ENCODE peak calls at places on chromosomes 7 and 10, in six cellular contexts. One of them, this sample, is unnamed.

GRCh38 chr7:34137176-34137575 is 231.8 kb downstream of the BMPER start:
- DNase-seq in GM12878: no peak
- DNase-seq in A549: no peak
- DNase-seq in endothelial cell of umbilical vein: no peak
- DNase-seq in K562: no peak
- DNase-seq in HepG2: no peak
- DNase-seq in this sample: no peak

GRCh38 chr7:40969641-40970040 is 733.2 kb downstream of the INHBA start:
- DNase-seq in A549: no peak
- DNase-seq in endothelial cell of umbilical vein: peak; percentile 31
- DNase-seq in GM12878: no peak
- DNase-seq in K562: no peak
- DNase-seq in HepG2: no peak
- DNase-seq in this sample: no peak

GRCh38 chr7:118478931-118479330 is 254.4 kb downstream of the ANKRD7 start:
- DNase-seq in A549: no peak
- DNase-seq in endothelial cell of umbilical vein: no peak
- DNase-seq in GM12878: no peak
- DNase-seq in HepG2: no peak
- DNase-seq in K562: no peak
- DNase-seq in this sample: no peak

GRCh38 chr7:2926120-2926897 is 82.2 kb upstream of the GNA12 start:
- DNase-seq in HepG2: no peak
- DNase-seq in K562: no peak
- DNase-seq in GM12878: no peak
- DNase-seq in endothelial cell of umbilical vein: no peak
- DNase-seq in A549: no peak
- DNase-seq in this sample: no peak

GRCh38 chr10:8768854-8769253 is 714.4 kb downstream of the GATA3 start:
- DNase-seq in HepG2: no peak
- DNase-seq in K562: no peak
- DNase-seq in GM12878: no peak
- DNase-seq in A549: no peak
- DNase-seq in endothelial cell of umbilical vein: peak; percentile 3
- DNase-seq in this sample: no peak

GRCh38 chr7:26348987-26349809 is 57.5 kb downstream of the SNX10 start:
- DNase-seq in A549: no peak
- DNase-seq in K562: no peak
- DNase-seq in endothelial cell of umbilical vein: no peak
- DNase-seq in GM12878: no peak
- DNase-seq in HepG2: no peak
- DNase-seq in this sample: no peak

GRCh38 chr10:44733743-44734488 is 177.2 kb upstream of the TMEM72 start:
- DNase-seq in endothelial cell of umbilical vein: no peak
- DNase-seq in K562: no peak
- DNase-seq in GM12878: no peak
- DNase-seq in HepG2: no peak
- DNase-seq in A549: no peak
- DNase-seq in this sample: no peak

GRCh38 chr10:30493609-30494530 is 59.9 kb downstream of the MAP3K8 start:
- DNase-seq in A549: no peak
- DNase-seq in endothelial cell of umbilical vein: no peak
- DNase-seq in K562: peak; percentile 36
- DNase-seq in HepG2: peak; percentile 60
- DNase-seq in GM12878: no peak
- DNase-seq in this sample: peak; percentile 88

GRCh38 chr10:131843089-131843595 is 57.7 kb upstream of the PPP2R2D start:
- DNase-seq in HepG2: no peak
- DNase-seq in GM12878: no peak
- DNase-seq in K562: no peak
- DNase-seq in endothelial cell of umbilical vein: no peak
- DNase-seq in A549: no peak
- DNase-seq in this sample: no peak

GRCh38 chr7:132125096-132125495 is 451.2 kb downstream of the PLXNA4 start:
- DNase-seq in HepG2: no peak
- DNase-seq in endothelial cell of umbilical vein: no peak
- DNase-seq in K562: no peak
- DNase-seq in A549: no peak
- DNase-seq in GM12878: no peak
- DNase-seq in this sample: no peak

GRCh38 chr7:3300221-3300650 is 816 bp upstream of the SDK1 start:
- DNase-seq in HepG2: peak; percentile 3
- DNase-seq in K562: no peak
- DNase-seq in A549: no peak
- DNase-seq in GM12878: no peak
- DNase-seq in endothelial cell of umbilical vein: no peak
- DNase-seq in this sample: no peak

GRCh38 chr10:14478639-14479038 is 147.9 kb upstream of the FRMD4A start:
- DNase-seq in K562: peak; percentile 17
- DNase-seq in A549: peak; percentile 28
- DNase-seq in HepG2: no peak
- DNase-seq in endothelial cell of umbilical vein: peak; percentile 63
- DNase-seq in GM12878: no peak
- DNase-seq in this sample: peak; percentile 38

GRCh38 chr10:16520900-16521299 is 779 bp downstream of the C1QL3 start:
- DNase-seq in K562: no peak
- DNase-seq in endothelial cell of umbilical vein: no peak
- DNase-seq in HepG2: no peak
- DNase-seq in A549: no peak
- DNase-seq in GM12878: no peak
- DNase-seq in this sample: no peak
- TF ChIP-seq CTCF in K562: no peak
- TF ChIP-seq CTCF in endothelial cell of umbilical vein: peak; percentile 7
- TF ChIP-seq CTCF in HepG2: peak; percentile 48
- TF ChIP-seq CTCF in A549: no peak
- TF ChIP-seq CTCF in GM12878: peak; percentile 31
- TF ChIP-seq CTCF in this sample: no peak

DNA sequence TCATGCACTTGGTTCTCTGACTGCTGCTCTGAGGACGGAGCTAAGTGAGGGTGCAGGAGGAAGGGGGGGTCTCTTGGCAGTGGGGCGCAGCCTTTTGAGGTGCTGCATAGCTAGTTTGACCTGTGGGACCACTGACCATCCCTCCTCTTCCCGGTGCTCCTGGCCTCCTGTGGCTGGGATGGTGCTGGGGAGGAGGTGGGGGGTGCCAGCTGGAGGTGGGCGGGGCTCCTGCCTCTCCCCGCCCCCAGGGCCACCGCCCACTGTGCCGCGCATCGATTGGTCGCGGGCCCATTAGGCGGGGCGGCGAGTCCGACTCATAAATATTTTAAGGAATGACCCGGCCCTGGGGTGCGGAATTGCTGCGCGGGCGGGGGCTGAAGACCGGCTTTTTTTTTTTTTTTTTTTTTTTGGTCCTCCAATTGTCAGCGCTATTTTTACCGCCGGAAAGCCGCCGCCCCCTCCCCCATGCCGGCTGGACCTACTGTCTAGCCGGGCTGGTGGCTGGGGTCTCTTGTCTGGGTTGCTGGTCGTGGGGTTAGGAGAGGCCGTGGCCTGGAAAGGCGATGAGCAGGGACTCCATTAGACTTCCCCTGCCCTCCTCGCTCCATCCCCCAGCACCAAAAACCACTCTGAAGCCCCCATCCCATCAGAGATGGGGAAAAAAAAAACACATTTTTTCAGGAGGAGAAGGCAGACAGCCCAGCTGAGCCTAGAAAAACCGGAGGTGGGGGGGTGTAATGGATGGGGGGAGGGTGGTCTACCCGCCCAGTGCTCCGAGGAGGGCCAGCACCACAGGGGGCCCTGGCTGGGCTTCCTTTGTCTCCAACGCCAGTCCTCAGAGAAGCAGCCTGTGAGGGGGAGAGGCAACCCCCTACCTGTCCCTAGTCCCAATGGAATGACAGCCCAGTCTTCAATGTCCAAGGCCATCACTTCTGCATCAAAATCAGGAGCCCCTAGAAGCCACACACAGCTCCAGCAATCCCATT is 6.4 kb downstream of the SH2B2 start:
- DNase-seq in HepG2: no peak
- DNase-seq in endothelial cell of umbilical vein: no peak
- DNase-seq in GM12878: no peak
- DNase-seq in K562: peak; percentile 93
- DNase-seq in A549: no peak
- DNase-seq in this sample: no peak
- TF ChIP-seq MYC in HepG2: no peak
- TF ChIP-seq MYC in endothelial cell of umbilical vein: no peak
- TF ChIP-seq MYC in GM12878: no peak
- TF ChIP-seq MYC in K562: no peak
- TF ChIP-seq MYC in A549: no peak
- TF ChIP-seq MYC in this sample: no peak

DNA sequence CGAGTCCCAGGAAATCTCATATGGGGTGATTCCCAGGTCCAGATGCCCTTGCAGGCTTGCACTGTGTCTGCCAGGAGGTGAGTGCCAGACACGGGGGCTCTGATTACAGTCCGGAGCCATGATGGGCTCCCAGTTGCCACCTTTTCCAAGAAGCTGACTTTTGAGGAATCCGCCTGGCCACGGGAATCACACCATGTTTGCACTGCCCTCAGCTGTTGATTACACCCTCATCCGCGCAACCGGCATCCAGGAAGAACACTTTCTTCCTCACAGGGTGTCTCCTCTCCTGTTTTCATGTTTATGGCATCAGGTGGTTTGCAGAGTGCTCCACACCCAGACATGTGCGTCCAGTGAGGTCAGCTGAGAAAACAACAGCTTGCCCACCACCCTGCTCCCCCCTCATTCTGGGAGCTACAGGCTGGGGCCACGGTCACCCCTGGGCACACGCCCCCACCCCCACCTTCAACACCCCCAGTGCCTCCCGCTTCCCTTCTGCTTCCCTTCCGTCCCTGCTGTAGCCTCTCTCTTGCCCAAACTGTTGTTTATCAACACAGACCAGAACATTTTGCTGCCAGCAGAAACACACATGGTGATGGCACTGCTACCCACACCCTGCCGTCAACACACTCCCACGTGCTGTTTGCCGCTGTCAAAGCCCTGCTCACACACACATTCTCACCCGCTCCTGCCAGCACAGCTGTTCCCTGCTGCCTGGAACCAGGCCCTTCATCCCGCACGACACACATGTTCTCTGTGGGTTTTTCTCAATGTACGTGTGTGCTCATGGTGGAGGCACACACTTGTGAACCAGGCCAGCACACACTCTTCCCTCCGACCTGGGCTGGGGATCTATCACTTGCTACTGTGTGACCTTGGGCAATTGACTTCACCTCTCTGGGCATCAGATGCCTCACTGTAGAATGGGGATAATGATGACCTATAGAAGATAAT is 35.8 kb downstream of the DDIT4 start:
- DNase-seq in GM12878: no peak
- DNase-seq in K562: no peak
- DNase-seq in A549: no peak
- DNase-seq in HepG2: no peak
- DNase-seq in endothelial cell of umbilical vein: no peak
- DNase-seq in this sample: peak; percentile 48
- TF ChIP-seq MAX in GM12878: no peak
- TF ChIP-seq MAX in K562: peak; percentile 51
- TF ChIP-seq MAX in A549: no peak
- TF ChIP-seq MAX in HepG2: peak; percentile 69
- TF ChIP-seq MAX in endothelial cell of umbilical vein: no peak
- TF ChIP-seq MAX in this sample: peak; percentile 80

GRCh38 chr7:87858427-87859100 is 17.6 kb downstream of the SLC25A40 start:
- DNase-seq in endothelial cell of umbilical vein: no peak
- DNase-seq in GM12878: no peak
- DNase-seq in HepG2: no peak
- DNase-seq in K562: no peak
- DNase-seq in A549: no peak
- DNase-seq in this sample: peak; percentile 13
- TF ChIP-seq CTCF in endothelial cell of umbilical vein: no peak
- TF ChIP-seq CTCF in GM12878: no peak
- TF ChIP-seq CTCF in HepG2: no peak
- TF ChIP-seq CTCF in K562: no peak
- TF ChIP-seq CTCF in A549: no peak
- TF ChIP-seq CTCF in this sample: no peak

DNA sequence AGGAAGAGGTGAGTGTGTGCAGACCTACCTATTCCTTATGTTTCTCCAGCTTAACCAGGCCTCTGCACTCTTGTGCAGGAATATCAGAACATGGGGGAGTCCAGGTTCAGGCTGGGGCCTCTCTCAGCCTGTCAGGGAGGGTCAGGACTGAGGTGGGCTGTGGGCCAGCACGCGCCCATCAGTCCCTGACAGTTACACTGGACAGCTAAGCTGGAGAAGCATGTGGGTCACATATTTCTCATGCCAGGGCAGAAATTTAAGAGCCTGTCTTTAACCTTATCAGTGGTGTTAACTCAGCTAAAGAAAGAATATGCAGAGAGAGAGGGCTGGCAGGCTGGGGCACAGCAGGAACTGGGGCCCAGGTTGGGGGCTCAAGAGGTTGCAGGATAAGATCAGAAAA is 8.7 kb upstream of the POLD2 start:
- DNase-seq in HepG2: no peak
- DNase-seq in A549: no peak
- DNase-seq in GM12878: no peak
- DNase-seq in endothelial cell of umbilical vein: no peak
- DNase-seq in K562: no peak
- DNase-seq in this sample: no peak
- TF ChIP-seq MYC in HepG2: no peak
- TF ChIP-seq MYC in A549: no peak
- TF ChIP-seq MYC in GM12878: no peak
- TF ChIP-seq MYC in endothelial cell of umbilical vein: no peak
- TF ChIP-seq MYC in K562: no peak
- TF ChIP-seq MYC in this sample: no peak

DNA sequence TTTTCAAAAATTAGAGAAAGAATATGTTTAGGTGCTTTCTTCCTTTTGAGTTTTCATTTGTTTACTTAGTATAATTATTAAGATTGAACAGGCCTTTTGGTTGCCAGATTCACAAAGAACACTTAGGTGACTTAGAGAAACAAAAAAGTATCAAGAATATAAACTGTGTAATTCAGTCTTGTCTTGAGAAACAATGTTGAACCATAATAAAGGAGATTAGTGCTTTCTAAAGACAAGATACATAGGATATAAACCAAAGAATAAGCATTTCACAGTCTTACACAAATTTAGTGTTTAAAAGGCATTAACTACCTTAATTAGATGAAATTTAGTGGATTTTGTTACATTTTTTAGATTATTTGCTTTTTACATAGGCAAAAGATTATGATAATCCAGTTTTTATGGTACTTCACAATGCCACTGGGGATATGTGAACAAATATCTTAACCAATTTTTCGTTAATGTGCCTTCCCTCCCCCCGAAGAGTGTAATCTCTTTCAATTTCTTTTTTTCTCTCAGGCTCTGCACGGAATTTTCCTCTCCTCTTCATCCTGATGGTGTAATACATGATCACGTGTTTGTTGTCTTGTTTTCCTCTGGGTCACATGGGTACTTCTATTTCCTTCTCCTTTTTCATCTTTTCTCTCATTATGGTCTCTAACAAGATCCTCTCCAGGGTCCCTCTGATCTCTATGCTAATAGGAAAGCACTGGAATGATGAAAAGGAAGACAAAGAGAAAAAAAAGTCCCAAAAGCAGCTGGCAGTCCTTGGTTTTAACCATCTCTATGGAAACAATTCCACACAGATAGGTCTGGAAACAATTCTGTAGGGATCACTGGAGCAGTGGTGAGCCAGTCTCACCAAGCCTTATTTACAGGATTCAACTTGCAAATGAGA is 3.7 kb upstream of the HNRNPH3 start:
- DNase-seq in K562: no peak
- DNase-seq in GM12878: no peak
- DNase-seq in A549: peak; percentile 73
- DNase-seq in endothelial cell of umbilical vein: peak; percentile 28
- DNase-seq in HepG2: peak; percentile 57
- DNase-seq in this sample: peak; percentile 88
- TF ChIP-seq MAX in K562: no peak
- TF ChIP-seq MAX in GM12878: no peak
- TF ChIP-seq MAX in A549: peak; percentile 39
- TF ChIP-seq MAX in endothelial cell of umbilical vein: no peak
- TF ChIP-seq MAX in HepG2: no peak
- TF ChIP-seq MAX in this sample: peak; percentile 100

GRCh38 chr7:51251292-51251691 is 65.3 kb downstream of the COBL start:
- DNase-seq in GM12878: no peak
- DNase-seq in HepG2: no peak
- DNase-seq in endothelial cell of umbilical vein: no peak
- DNase-seq in K562: no peak
- DNase-seq in A549: no peak
- DNase-seq in this sample: no peak
- TF ChIP-seq CTCF in GM12878: no peak
- TF ChIP-seq CTCF in HepG2: no peak
- TF ChIP-seq CTCF in endothelial cell of umbilical vein: no peak
- TF ChIP-seq CTCF in K562: no peak
- TF ChIP-seq CTCF in A549: no peak
- TF ChIP-seq CTCF in this sample: no peak